ENCODE peak calls at places on chromosomes 11 and 22, in six cellular contexts. X is RWPE1, A is IMR-90, J is glutamatergic neuron, L is AG10803, U is choroid plexus epithelial cell. R is an unnamed sample.

GRCh38 chr11:118996926-118997626 is 862 bp upstream of the CENATAC start:
- DNase-seq in J (no peak), L (peak), A (peak), X (no peak), U (no peak), R (peak)

GRCh38 chr11:68271023-68271780 is 571 bp downstream of the C11orf24 start:
- DNase-seq in A (peak), U (peak), J (peak), X (peak), L (peak), R (peak)

GRCh38 chr11:31779268-31779879 is 31.7 kb downstream of the PAX6 start:
- DNase-seq in U (peak), A (peak), X (peak), J (no peak), L (peak), R (no peak)

GRCh38 chr22:37996515-37997246 is 12.3 kb upstream of the SOX10 start:
- DNase-seq in J (peak), L (no peak), U (no peak), A (no peak), X (no peak), R (no peak)

GRCh38 chr11:93490996-93491618 is 52.1 kb downstream of the SMCO4 start:
- DNase-seq in L (no peak), A (no peak), X (no peak), U (no peak), J (no peak), R (no peak)

GRCh38 chr11:130718118-130718517 is 198.2 kb downstream of the SNX19 start:
- DNase-seq in X (no peak), J (peak), U (peak), L (no peak), A (no peak), R (no peak)

GRCh38 chr22:18034076-18034475 is 9.7 kb upstream of the MICAL3 start:
- DNase-seq in U (no peak), X (no peak), J (no peak), L (no peak), A (no peak), R (no peak)

GRCh38 chr11:12090761-12091261 is 19.6 kb upstream of the MICAL2 start:
- DNase-seq in A (no peak), X (peak), L (no peak), J (no peak), U (no peak), R (no peak)

GRCh38 chr11:111634981-111635705 is 32.9 kb downstream of the SIK2 start:
- DNase-seq in L (peak), J (no peak), X (no peak), A (peak), U (peak), R (no peak)

GRCh38 chr11:30377347-30377746 is 54.4 kb downstream of the ARL14EP start:
- DNase-seq in X (peak), U (no peak), J (no peak), A (no peak), L (no peak), R (no peak)

GRCh38 chr11:126339073-126339865 is 16.2 kb upstream of the ST3GAL4 start:
- DNase-seq in X (no peak), U (no peak), J (no peak), A (peak), L (no peak), R (no peak)

GRCh38 chr11:60040109-60040508 is at the start of gene OOSP2:
- DNase-seq in U (no peak), A (no peak), X (no peak), J (no peak), L (no peak), R (no peak)

GRCh38 chr11:124402326-124402922 is 3.6 kb upstream of the OR8B3 start:
- DNase-seq in X (peak), U (peak), J (peak), L (peak), A (peak), R (peak)

GRCh38 chr11:75600356-75600755 is 38.3 kb downstream of the SERPINH1 start:
- DNase-seq in U (no peak), L (no peak), X (no peak), A (no peak), J (no peak), R (no peak)

GRCh38 chr11:118565062-118565461 is 669 bp downstream of the IFT46 start:
- DNase-seq in X (peak), U (no peak), A (no peak), L (peak), J (no peak), R (no peak)

GRCh38 chr11:690738-691633 is 4.0 kb downstream of the DEAF1 start:
- DNase-seq in U (no peak), J (no peak), X (no peak), A (no peak), L (no peak), R (no peak)

GRCh38 chr11:47394322-47395224 is 13.8 kb upstream of the SLC39A13 start:
- DNase-seq in J (no peak), A (peak), U (peak), X (no peak), L (no peak), R (peak)

GRCh38 chr22:39097098-39098020 is at the start of gene APOBEC3H:
- DNase-seq in X (peak), A (no peak), J (no peak), U (peak), L (no peak), R (no peak)

GRCh38 chr11:47466701-47467250 is 17.8 kb upstream of the RAPSN start:
- DNase-seq in A (no peak), U (peak), J (no peak), X (no peak), L (peak), R (peak)

GRCh38 chr11:122727101-122727929 is 71.8 kb downstream of the UBASH3B start:
- DNase-seq in L (peak), J (no peak), X (no peak), U (peak), A (no peak), R (no peak)

GRCh38 chr22:17121235-17122195 is at the start of gene TMEM121B:
- DNase-seq in X (peak), J (peak), L (peak), A (peak), U (peak), R (peak)

GRCh38 chr11:116864531-116864930 is 27.1 kb upstream of the APOA1 start:
- DNase-seq in X (no peak), L (peak), J (no peak), A (peak), U (peak), R (no peak)

GRCh38 chr11:73962097-73962705 is 11.4 kb downstream of the DNAJB13 start:
- DNase-seq in X (no peak), U (no peak), L (no peak), A (no peak), J (no peak), R (no peak)

GRCh38 chr11:57512646-57513445 is 2.7 kb downstream of the SLC43A1 start:
- DNase-seq in X (no peak), J (no peak), L (no peak), U (no peak), A (no peak), R (no peak)

GRCh38 chr22:19287076-19287724 is 4.3 kb downstream of the CLTCL1 start:
- DNase-seq in J (no peak), X (peak), A (peak), L (peak), U (peak), R (no peak)

GRCh38 chr22:50232481-50233151 is 12.2 kb downstream of the TUBGCP6 start:
- DNase-seq in L (no peak), U (no peak), A (no peak), J (no peak), X (no peak), R (no peak)

GRCh38 chr22:50242406-50242949 is 2.3 kb downstream of the TUBGCP6 start:
- DNase-seq in X (no peak), A (no peak), L (no peak), J (no peak), U (no peak), R (no peak)

GRCh38 chr22:50238755-50239154 is 6.1 kb downstream of the TUBGCP6 start:
- DNase-seq in L (no peak), J (no peak), U (no peak), A (no peak), X (no peak), R (no peak)

GRCh38 chr22:50233223-50233622 is 11.6 kb downstream of the TUBGCP6 start:
- DNase-seq in A (no peak), U (no peak), L (no peak), J (no peak), X (no peak), R (no peak)

DNA sequence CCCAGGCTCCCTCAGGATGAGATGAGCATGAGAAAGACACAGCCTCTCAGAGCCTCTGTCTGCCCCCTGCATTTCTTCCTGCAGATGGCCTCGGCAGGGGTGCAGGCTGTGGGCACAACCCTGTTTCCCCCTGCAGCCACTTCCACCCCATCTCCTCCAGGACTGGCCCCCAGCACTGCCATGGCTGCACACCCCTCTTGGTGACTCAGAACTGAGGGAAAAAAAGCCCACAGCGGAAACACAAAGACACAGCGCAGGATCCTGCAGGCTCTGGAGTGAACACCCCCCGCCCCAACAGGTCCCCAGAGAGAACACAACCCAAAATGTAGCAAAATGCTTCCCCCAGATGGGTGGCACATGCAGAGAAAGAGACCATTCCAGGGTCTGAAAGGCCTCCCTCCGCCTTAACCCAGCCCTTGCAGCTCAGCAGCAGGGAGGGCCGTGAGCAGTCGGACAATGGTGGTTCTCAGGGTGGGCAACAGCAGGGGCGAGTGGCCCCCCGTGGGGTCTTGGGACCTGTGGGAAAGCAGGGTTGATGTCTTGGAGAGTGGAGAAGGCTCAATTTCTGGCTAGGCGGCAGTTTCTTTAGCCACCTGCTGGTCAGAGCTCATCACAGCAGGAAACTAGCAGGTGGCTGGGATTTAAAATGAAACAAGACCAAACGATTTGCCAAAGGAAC is 8.0 kb downstream of the TUBGCP6 start:
- DNase-seq in A (peak), J (peak), L (no peak), U (peak), X (no peak), R (no peak)
- TF ChIP-seq CTCF in A (peak), J (peak), L (peak), U (peak), X (peak), R (peak)

GRCh38 chr11:62709262-62710000 is 2.0 kb downstream of the GNG3 start:
- DNase-seq in U (peak), X (peak), J (peak), L (peak), A (peak), R (peak)
- TF ChIP-seq CTCF in U (no peak), X (no peak), J (no peak), L (no peak), A (no peak), R (no peak)

GRCh38 chr11:21933095-21933494 is 259.8 kb upstream of the ANO5 start:
- DNase-seq in U (peak), L (no peak), J (no peak), X (peak), A (no peak), R (no peak)
- TF ChIP-seq CTCF in U (peak), L (no peak), J (peak), X (peak), A (no peak), R (peak)

GRCh38 chr11:38818720-38819119 is 2220.7 kb upstream of the RAG2 start:
- DNase-seq in L (no peak), A (peak), U (peak), J (no peak), X (no peak), R (no peak)

GRCh38 chr11:38819986-38820385 is 2221.9 kb upstream of the RAG2 start:
- DNase-seq in U (no peak), J (no peak), X (no peak), L (no peak), A (no peak), R (no peak)

DNA sequence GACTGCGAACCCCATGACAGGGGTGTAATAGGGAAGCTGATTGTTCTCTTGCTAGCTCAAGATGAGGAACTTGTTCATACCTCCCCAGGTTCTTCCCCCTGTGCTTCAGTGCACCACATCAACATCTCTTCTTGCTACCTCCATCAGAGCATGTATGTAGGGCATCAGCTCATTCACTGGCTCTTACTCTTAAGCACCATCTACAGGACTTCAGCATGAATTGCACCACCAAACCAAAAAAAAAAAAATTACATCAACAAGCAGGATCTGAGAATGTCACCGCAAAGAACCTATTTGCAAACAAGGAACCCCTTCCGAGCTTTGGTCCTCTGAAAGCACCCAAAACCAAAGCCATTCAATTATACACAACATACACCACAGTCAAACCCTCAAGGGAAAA is 2226.5 kb upstream of the RAG2 start:
- DNase-seq in U (peak), J (no peak), X (no peak), A (peak), L (no peak), R (no peak)
- TF ChIP-seq CTCF in U (peak), J (peak), X (no peak), A (peak), L (no peak), R (peak)

DNA sequence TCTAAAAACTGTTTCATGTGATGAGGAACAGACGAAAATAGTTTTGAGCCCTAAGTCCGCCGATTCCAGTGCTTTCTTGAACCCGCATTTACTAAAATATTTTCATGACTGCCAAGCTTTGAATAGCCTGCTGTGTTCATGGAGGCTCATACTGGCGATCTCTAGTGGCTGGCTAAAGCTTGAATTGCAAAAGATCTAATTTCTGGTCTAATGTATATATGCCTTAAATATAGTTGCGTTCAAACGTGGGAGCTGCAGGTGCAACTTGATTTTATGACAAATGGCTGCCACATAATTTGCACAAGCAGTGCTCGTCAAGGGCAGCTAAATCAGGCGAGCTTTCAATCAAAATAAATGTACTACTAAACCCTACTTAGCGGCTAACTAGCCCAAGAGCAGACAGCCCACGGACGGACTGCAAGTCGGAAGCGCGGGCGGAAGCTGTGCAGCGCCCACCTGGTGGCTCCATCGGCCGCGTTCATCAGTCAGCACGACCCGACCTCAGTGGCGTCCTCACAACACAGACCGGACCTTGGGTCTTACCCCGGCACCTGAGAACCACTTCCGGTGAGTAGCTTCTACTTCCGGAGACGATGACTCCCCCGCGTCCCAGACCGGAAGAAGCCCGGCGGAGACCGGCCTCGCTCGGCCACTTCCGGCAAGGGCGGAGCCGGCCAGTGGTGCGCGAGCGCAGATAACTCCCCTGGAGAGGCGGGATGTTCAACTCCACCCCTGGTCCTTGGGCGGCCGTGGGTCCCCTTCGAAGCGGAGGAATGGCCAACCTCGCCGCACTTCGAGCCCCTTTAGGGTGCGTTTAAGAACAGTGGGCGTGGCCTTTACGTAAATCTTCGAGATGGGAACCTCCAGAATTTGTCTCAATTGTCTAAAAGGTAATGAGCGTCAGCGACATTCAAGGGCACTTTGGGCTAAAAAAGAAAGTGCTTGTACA is 6.1 kb downstream of the RPL27A start:
- DNase-seq in U (peak), X (peak), A (peak), L (peak), J (peak), R (peak)
- TF ChIP-seq CTCF in U (peak), X (no peak), A (peak), L (no peak), J (no peak), R (no peak)

DNA sequence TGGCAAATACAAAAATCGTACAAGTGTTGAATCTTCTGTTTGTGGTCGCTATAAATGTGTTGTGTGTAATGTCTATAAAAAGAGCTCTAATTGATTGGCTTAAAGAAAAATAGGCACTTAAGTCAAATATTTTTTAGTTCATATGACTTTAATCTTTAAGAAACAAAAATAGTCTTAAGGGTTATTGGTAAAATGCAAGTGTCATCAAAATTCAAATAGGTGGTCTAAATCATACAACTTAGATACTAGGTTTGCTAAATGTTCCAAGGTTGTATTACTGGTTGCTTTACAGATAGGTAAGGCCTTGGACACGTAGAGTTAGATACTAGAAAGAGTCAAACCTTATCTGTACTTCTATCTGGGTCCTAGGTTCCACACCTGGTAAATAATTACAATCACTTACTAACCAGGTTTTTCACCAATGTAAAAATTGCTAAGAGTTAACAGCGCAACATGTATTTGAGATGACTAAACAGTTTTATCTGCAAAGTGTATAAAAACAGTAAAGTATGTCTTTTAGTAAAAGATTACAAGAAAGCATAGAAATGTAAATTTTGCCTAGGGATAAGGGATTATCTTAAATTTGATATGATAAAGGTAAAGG is 91.1 kb upstream of the GNAZ start:
- DNase-seq in L (no peak), X (no peak), U (no peak), J (no peak), A (no peak), R (no peak)
- TF ChIP-seq CTCF in L (no peak), X (no peak), U (no peak), J (no peak), A (no peak), R (no peak)